ENCODE peak calls at places on chromosomes 1 and 21, in five cellular contexts. One of them, this sample, is unnamed.

GRCh38 chr1:184542291-184542690 is 155.5 kb downstream of the C1orf21 start:
- ATAC-seq in CD8-positive, alpha-beta T cell: no peak
- ATAC-seq in upper lobe of right lung: no peak
- ATAC-seq in A549: no peak
- ATAC-seq in upper lobe of left lung: no peak
- ATAC-seq in this sample: no peak

GRCh38 chr1:210817385-210818275 is 316.3 kb downstream of the KCNH1 start:
- ATAC-seq in CD8-positive, alpha-beta T cell: no peak
- ATAC-seq in upper lobe of right lung: no peak
- ATAC-seq in A549: no peak
- ATAC-seq in upper lobe of left lung: no peak
- ATAC-seq in this sample: no peak

GRCh38 chr1:13535227-13535626 is 21.4 kb upstream of the LRRC38 start:
- ATAC-seq in CD8-positive, alpha-beta T cell: no peak
- ATAC-seq in upper lobe of right lung: no peak
- ATAC-seq in A549: no peak
- ATAC-seq in upper lobe of left lung: no peak
- ATAC-seq in this sample: no peak

GRCh38 chr1:195731385-195731784 is 876.9 kb downstream of the KCNT2 start:
- ATAC-seq in CD8-positive, alpha-beta T cell: no peak
- ATAC-seq in upper lobe of right lung: no peak
- ATAC-seq in A549: no peak
- ATAC-seq in upper lobe of left lung: no peak
- ATAC-seq in this sample: no peak

GRCh38 chr1:8241417-8242014 is 76.4 kb upstream of the SLC45A1 start:
- ATAC-seq in CD8-positive, alpha-beta T cell: no peak
- ATAC-seq in upper lobe of right lung: no peak
- ATAC-seq in A549: no peak
- ATAC-seq in upper lobe of left lung: no peak
- ATAC-seq in this sample: no peak

GRCh38 chr1:3772715-3773571 is at the start of gene SMIM1:
- ATAC-seq in CD8-positive, alpha-beta T cell: no peak
- ATAC-seq in upper lobe of right lung: peak
- ATAC-seq in A549: peak
- ATAC-seq in upper lobe of left lung: peak
- ATAC-seq in this sample: peak

GRCh38 chr1:41868241-41868953 is 50.3 kb downstream of the HIVEP3 start:
- ATAC-seq in CD8-positive, alpha-beta T cell: no peak
- ATAC-seq in upper lobe of right lung: peak
- ATAC-seq in A549: no peak
- ATAC-seq in upper lobe of left lung: no peak
- ATAC-seq in this sample: no peak

GRCh38 chr21:42148097-42148496 is 70.8 kb upstream of the ABCG1 start:
- ATAC-seq in CD8-positive, alpha-beta T cell: no peak
- ATAC-seq in upper lobe of right lung: no peak
- ATAC-seq in A549: no peak
- ATAC-seq in upper lobe of left lung: no peak
- ATAC-seq in this sample: no peak

GRCh38 chr1:191052888-191053287 is 575.2 kb upstream of the BRINP3 start:
- ATAC-seq in CD8-positive, alpha-beta T cell: no peak
- ATAC-seq in upper lobe of right lung: no peak
- ATAC-seq in A549: no peak
- ATAC-seq in upper lobe of left lung: no peak
- ATAC-seq in this sample: no peak

GRCh38 chr1:51073456-51073855 is 28.6 kb upstream of the C1orf185 start:
- ATAC-seq in CD8-positive, alpha-beta T cell: no peak
- ATAC-seq in upper lobe of right lung: no peak
- ATAC-seq in A549: no peak
- ATAC-seq in upper lobe of left lung: no peak
- ATAC-seq in this sample: no peak

GRCh38 chr1:151905070-151905442 is 4.3 kb downstream of the THEM4 start:
- ATAC-seq in CD8-positive, alpha-beta T cell: peak
- ATAC-seq in upper lobe of right lung: peak
- ATAC-seq in A549: no peak
- ATAC-seq in upper lobe of left lung: no peak
- ATAC-seq in this sample: no peak

GRCh38 chr1:210696709-210697108 is 368.0 kb downstream of the HHAT start:
- ATAC-seq in CD8-positive, alpha-beta T cell: no peak
- ATAC-seq in upper lobe of right lung: no peak
- ATAC-seq in A549: peak
- ATAC-seq in upper lobe of left lung: no peak
- ATAC-seq in this sample: no peak

GRCh38 chr21:41247976-41248545 is 68.5 kb upstream of the FAM3B start:
- ATAC-seq in CD8-positive, alpha-beta T cell: no peak
- ATAC-seq in upper lobe of right lung: no peak
- ATAC-seq in A549: no peak
- ATAC-seq in upper lobe of left lung: no peak
- ATAC-seq in this sample: no peak

GRCh38 chr1:115074839-115075534 is 14.3 kb downstream of the TSPAN2 start:
- ATAC-seq in CD8-positive, alpha-beta T cell: no peak
- ATAC-seq in upper lobe of right lung: no peak
- ATAC-seq in A549: no peak
- ATAC-seq in upper lobe of left lung: no peak
- ATAC-seq in this sample: no peak

GRCh38 chr21:15015622-15016471 is 49.0 kb downstream of the NRIP1 start:
- ATAC-seq in CD8-positive, alpha-beta T cell: no peak
- ATAC-seq in upper lobe of right lung: no peak
- ATAC-seq in A549: peak
- ATAC-seq in upper lobe of left lung: peak
- ATAC-seq in this sample: no peak

GRCh38 chr1:207691814-207692213 is 46.9 kb downstream of the CR1L start:
- ATAC-seq in CD8-positive, alpha-beta T cell: no peak
- ATAC-seq in upper lobe of right lung: no peak
- ATAC-seq in A549: no peak
- ATAC-seq in upper lobe of left lung: no peak
- ATAC-seq in this sample: no peak

GRCh38 chr1:65965112-65965511 is 172.4 kb downstream of the PDE4B start:
- ATAC-seq in CD8-positive, alpha-beta T cell: no peak
- ATAC-seq in upper lobe of right lung: no peak
- ATAC-seq in A549: no peak
- ATAC-seq in upper lobe of left lung: no peak
- ATAC-seq in this sample: no peak

GRCh38 chr1:15934211-15935055 is 41.5 kb downstream of the ZBTB17 start:
- ATAC-seq in CD8-positive, alpha-beta T cell: no peak
- ATAC-seq in upper lobe of right lung: no peak
- ATAC-seq in A549: no peak
- ATAC-seq in upper lobe of left lung: no peak
- ATAC-seq in this sample: no peak

GRCh38 chr1:14822493-14822892 is 224.0 kb downstream of the KAZN start:
- ATAC-seq in CD8-positive, alpha-beta T cell: no peak
- ATAC-seq in upper lobe of right lung: no peak
- ATAC-seq in A549: no peak
- ATAC-seq in upper lobe of left lung: no peak
- ATAC-seq in this sample: no peak

GRCh38 chr1:245807306-245807705 is 652.5 kb downstream of the KIF26B start:
- ATAC-seq in CD8-positive, alpha-beta T cell: no peak
- ATAC-seq in upper lobe of right lung: peak
- ATAC-seq in A549: no peak
- ATAC-seq in upper lobe of left lung: peak
- ATAC-seq in this sample: no peak

GRCh38 chr1:234856719-234857310 is 246.8 kb upstream of the IRF2BP2 start:
- ATAC-seq in CD8-positive, alpha-beta T cell: no peak
- ATAC-seq in upper lobe of right lung: no peak
- ATAC-seq in A549: no peak
- ATAC-seq in upper lobe of left lung: peak
- ATAC-seq in this sample: peak
- H3K27ac ChIP-seq in CD8-positive, alpha-beta T cell: no peak
- H3K27ac ChIP-seq in upper lobe of right lung: peak
- H3K27ac ChIP-seq in A549: no peak
- H3K27ac ChIP-seq in upper lobe of left lung: peak
- H3K27ac ChIP-seq in this sample: peak

DNA sequence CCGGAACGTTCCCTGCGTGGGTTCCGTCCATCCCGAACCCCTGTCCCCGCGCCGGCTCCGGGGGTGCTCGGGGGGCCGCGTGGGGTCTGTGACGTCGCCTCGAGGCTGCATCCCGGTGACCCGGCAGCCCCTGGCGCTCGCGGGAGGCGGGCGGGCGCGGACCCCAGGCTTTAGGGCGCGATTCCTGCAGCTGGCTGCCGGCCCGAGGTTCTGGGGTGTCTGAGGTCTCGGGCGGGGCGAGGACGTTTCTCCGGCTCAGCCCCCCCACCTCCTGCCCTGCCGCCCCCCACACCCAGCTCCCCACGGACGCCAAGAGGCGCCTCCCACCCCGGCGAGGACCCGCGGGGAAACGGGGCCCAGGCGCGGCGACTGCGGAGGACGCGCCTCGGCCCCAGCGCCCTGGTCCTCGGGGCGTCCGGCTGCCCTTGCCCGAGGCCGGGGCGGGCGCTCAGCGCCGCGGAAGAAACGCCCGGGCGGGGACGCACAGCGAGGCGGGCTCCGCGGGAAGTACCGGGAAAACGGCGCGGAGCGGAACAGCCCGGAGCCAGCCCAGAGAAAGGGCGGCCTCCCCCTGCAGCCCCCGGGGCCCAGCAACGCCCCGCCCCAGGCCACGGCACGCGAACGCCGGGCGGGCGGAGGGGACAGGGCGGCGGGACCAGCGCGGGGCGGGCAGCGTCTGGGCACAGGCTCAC is 1.3 kb upstream of the PCBP3 start:
- ATAC-seq in CD8-positive, alpha-beta T cell: no peak
- ATAC-seq in upper lobe of right lung: peak
- ATAC-seq in A549: no peak
- ATAC-seq in upper lobe of left lung: peak
- ATAC-seq in this sample: no peak
- H3K4me3 ChIP-seq in CD8-positive, alpha-beta T cell: no peak
- H3K4me3 ChIP-seq in upper lobe of right lung: peak
- H3K4me3 ChIP-seq in A549: peak
- H3K4me3 ChIP-seq in upper lobe of left lung: no peak
- H3K4me3 ChIP-seq in this sample: peak

GRCh38 chr1:86068841-86069756 is 87.5 kb downstream of the COL24A1 start:
- ATAC-seq in CD8-positive, alpha-beta T cell: no peak
- ATAC-seq in upper lobe of right lung: no peak
- ATAC-seq in A549: no peak
- ATAC-seq in upper lobe of left lung: peak
- ATAC-seq in this sample: peak
- H3K27ac ChIP-seq in CD8-positive, alpha-beta T cell: no peak
- H3K27ac ChIP-seq in upper lobe of right lung: no peak
- H3K27ac ChIP-seq in A549: no peak
- H3K27ac ChIP-seq in upper lobe of left lung: no peak
- H3K27ac ChIP-seq in this sample: no peak

GRCh38 chr1:85089203-85089602 is 40.9 kb upstream of the MCOLN3 start:
- ATAC-seq in CD8-positive, alpha-beta T cell: no peak
- ATAC-seq in upper lobe of right lung: no peak
- ATAC-seq in A549: no peak
- ATAC-seq in upper lobe of left lung: no peak
- ATAC-seq in this sample: no peak

GRCh38 chr1:85093644-85094043 is 45.3 kb upstream of the MCOLN3 start:
- ATAC-seq in CD8-positive, alpha-beta T cell: no peak
- ATAC-seq in upper lobe of right lung: no peak
- ATAC-seq in A549: no peak
- ATAC-seq in upper lobe of left lung: no peak
- ATAC-seq in this sample: no peak

GRCh38 chr1:85090225-85090624 is 41.9 kb upstream of the MCOLN3 start:
- ATAC-seq in CD8-positive, alpha-beta T cell: peak
- ATAC-seq in upper lobe of right lung: no peak
- ATAC-seq in A549: no peak
- ATAC-seq in upper lobe of left lung: no peak
- ATAC-seq in this sample: no peak

GRCh38 chr1:85088408-85088784 is 40.1 kb upstream of the MCOLN3 start:
- ATAC-seq in CD8-positive, alpha-beta T cell: no peak
- ATAC-seq in upper lobe of right lung: no peak
- ATAC-seq in A549: no peak
- ATAC-seq in upper lobe of left lung: no peak
- ATAC-seq in this sample: no peak

GRCh38 chr1:85091647-85092295 is 43.5 kb upstream of the MCOLN3 start:
- ATAC-seq in CD8-positive, alpha-beta T cell: no peak
- ATAC-seq in upper lobe of right lung: no peak
- ATAC-seq in A549: no peak
- ATAC-seq in upper lobe of left lung: no peak
- ATAC-seq in this sample: no peak
- H3K4me3 ChIP-seq in CD8-positive, alpha-beta T cell: peak
- H3K4me3 ChIP-seq in upper lobe of right lung: peak
- H3K4me3 ChIP-seq in A549: no peak
- H3K4me3 ChIP-seq in upper lobe of left lung: no peak
- H3K4me3 ChIP-seq in this sample: no peak

DNA sequence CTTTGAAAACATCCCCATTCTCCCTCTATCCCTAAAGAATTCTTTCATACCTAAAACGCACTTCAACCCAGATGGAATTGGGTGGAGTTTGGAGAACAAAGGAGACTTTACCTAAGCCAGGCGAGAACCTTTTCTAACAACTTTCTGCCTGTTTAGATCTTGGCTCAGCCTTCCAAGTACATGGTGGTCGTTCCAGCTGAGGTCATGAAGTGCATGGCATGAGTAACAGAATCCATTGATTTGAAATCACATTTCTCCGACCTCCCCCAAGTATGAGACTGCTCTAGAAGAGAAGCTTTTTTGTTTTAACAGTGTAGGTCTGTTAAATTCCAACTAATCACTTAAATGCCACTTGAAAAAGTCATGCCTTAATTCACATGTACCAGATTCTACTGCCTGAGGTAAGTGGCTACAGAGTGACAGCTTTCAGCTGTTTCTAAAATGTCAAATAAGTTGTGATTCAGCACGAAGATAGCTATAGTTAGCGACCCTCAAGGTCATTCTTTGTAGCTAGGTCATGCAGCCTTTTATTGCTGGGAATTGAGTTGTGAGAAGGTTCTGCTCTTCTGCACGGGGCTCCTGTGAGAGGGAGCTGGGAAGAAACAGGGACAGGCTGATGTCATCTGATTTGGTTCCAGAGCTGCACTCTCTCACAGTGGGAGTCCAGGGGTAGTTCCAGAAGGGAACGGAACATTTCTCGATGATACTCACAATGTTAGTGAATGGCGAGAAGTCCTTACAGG is 112.6 kb downstream of the VPS13D start:
- ATAC-seq in CD8-positive, alpha-beta T cell: no peak
- ATAC-seq in upper lobe of right lung: peak
- ATAC-seq in A549: no peak
- ATAC-seq in upper lobe of left lung: no peak
- ATAC-seq in this sample: no peak
- H3K27ac ChIP-seq in CD8-positive, alpha-beta T cell: no peak
- H3K27ac ChIP-seq in upper lobe of right lung: peak
- H3K27ac ChIP-seq in A549: no peak
- H3K27ac ChIP-seq in upper lobe of left lung: no peak
- H3K27ac ChIP-seq in this sample: no peak

GRCh38 chr1:154198756-154199562 is 7.1 kb upstream of the TPM3 start:
- ATAC-seq in CD8-positive, alpha-beta T cell: peak
- ATAC-seq in upper lobe of right lung: peak
- ATAC-seq in A549: peak
- ATAC-seq in upper lobe of left lung: peak
- ATAC-seq in this sample: peak
- H3K4me3 ChIP-seq in CD8-positive, alpha-beta T cell: no peak
- H3K4me3 ChIP-seq in upper lobe of right lung: no peak
- H3K4me3 ChIP-seq in A549: no peak
- H3K4me3 ChIP-seq in upper lobe of left lung: no peak
- H3K4me3 ChIP-seq in this sample: no peak

This sample was measured in gastroesophageal sphincter.